ENCODE peak calls at places on chromosomes 6 and 20, in five cellular contexts. I is left lung, B is mammary epithelial cell, T is endothelial cell of umbilical vein, J is heart right ventricle. S is an unnamed sample. For H3K4me1, the result is how much of the 10 kb centered on the place peaks cover.

GRCh38 chr6:106085984-106086832 is at the start of gene PRDM1:
- DNase-seq in I (peak), B (peak), T (peak), J (peak), S (peak)

GRCh38 chr6:113875470-113875869 is 18.3 kb downstream of the MARCKS start:
- DNase-seq in I (no peak), B (no peak), T (no peak), J (no peak), S (no peak)

GRCh38 chr6:139370047-139370706 is 4.3 kb downstream of the CITED2 start:
- DNase-seq in I (no peak), B (peak), T (no peak), J (no peak), S (peak)

GRCh38 chr20:22407237-22408193 is 176.9 kb downstream of the FOXA2 start:
- DNase-seq in I (no peak), B (no peak), T (no peak), J (no peak), S (no peak)

GRCh38 chr20:51532577-51533191 is 9.8 kb downstream of the NFATC2 start:
- DNase-seq in I (no peak), B (no peak), T (no peak), J (peak), S (no peak)

GRCh38 chr6:5085638-5086293 is 625 bp downstream of the PPP1R3G start:
- DNase-seq in I (no peak), B (peak), T (peak), J (no peak), S (peak)

GRCh38 chr6:53179961-53180651 is 31.5 kb upstream of the GCM1 start:
- DNase-seq in I (no peak), B (peak), T (peak), J (peak), S (no peak)

GRCh38 chr20:10721112-10721896 is 47.5 kb upstream of the JAG1 start:
- DNase-seq in I (no peak), B (no peak), T (no peak), J (no peak), S (no peak)

GRCh38 chr20:44247676-44248419 is 740 bp downstream of the GDAP1L1 start:
- DNase-seq in I (no peak), B (peak), T (peak), J (peak), S (peak)

GRCh38 chr6:149043476-149044130 is 273.9 kb upstream of the TAB2 start:
- DNase-seq in I (no peak), B (no peak), T (no peak), J (no peak), S (peak)

GRCh38 chr6:149046822-149047246 is 270.7 kb upstream of the TAB2 start:
- DNase-seq in I (no peak), B (no peak), T (no peak), J (no peak), S (no peak)

GRCh38 chr20:61387204-61387958 is 135.3 kb downstream of the CDH4 start:
- DNase-seq in I (no peak), B (peak), T (no peak), J (no peak), S (peak)

GRCh38 chr6:9901376-9901775 is 513.5 kb downstream of the TFAP2A start:
- DNase-seq in I (no peak), B (no peak), T (no peak), J (no peak), S (no peak)

GRCh38 chr6:33108307-33108706 is 32.5 kb downstream of the HLA-DPB1 start:
- DNase-seq in I (no peak), B (no peak), T (no peak), J (no peak), S (no peak)

GRCh38 chr6:3797231-3798200 is 46.0 kb upstream of the PXDC1 start:
- DNase-seq in I (no peak), B (peak), T (peak), J (no peak), S (no peak)

GRCh38 chr6:45454008-45454911 is 76.5 kb upstream of the SUPT3H start:
- DNase-seq in I (no peak), B (peak), T (peak), J (no peak), S (peak)

GRCh38 chr6:89605861-89606260 is 32.7 kb downstream of the LYRM2 start:
- DNase-seq in I (no peak), B (no peak), T (no peak), J (no peak), S (no peak)

GRCh38 chr6:117548797-117549301 is 53.5 kb downstream of the GOPC start:
- DNase-seq in I (no peak), B (peak), T (peak), J (no peak), S (peak)

GRCh38 chr20:25308083-25308491 is 60.2 kb downstream of the PYGB start:
- DNase-seq in I (peak), B (no peak), T (no peak), J (no peak), S (no peak)

GRCh38 chr20:51450984-51451383 is 91.5 kb downstream of the NFATC2 start:
- DNase-seq in I (no peak), B (no peak), T (no peak), J (no peak), S (no peak)

GRCh38 chr6:15309611-15310283 is 63.9 kb downstream of the JARID2 start:
- DNase-seq in I (no peak), B (no peak), T (no peak), J (no peak), S (no peak)

GRCh38 chr6:70706491-70707123 is 38.9 kb downstream of the SMAP1 start:
- DNase-seq in I (no peak), B (peak), T (peak), J (no peak), S (peak)

GRCh38 chr20:19423892-19424620 is 211.6 kb downstream of the SLC24A3 start:
- DNase-seq in I (no peak), B (no peak), T (no peak), J (no peak), S (peak)

GRCh38 chr6:158361961-158362634 is 49.8 kb downstream of the TULP4 start:
- DNase-seq in I (no peak), B (no peak), T (no peak), J (no peak), S (no peak)

GRCh38 chr20:52231230-52231746 is 39.7 kb upstream of the ZFP64 start:
- DNase-seq in I (no peak), B (no peak), T (no peak), J (no peak), S (no peak)

GRCh38 chr6:87151786-87152527 is 3.4 kb upstream of the ZNF292 start:
- DNase-seq in I (peak), B (peak), T (peak), J (peak), S (peak)

GRCh38 chr6:87151471-87151785 is 3.9 kb upstream of the ZNF292 start:
- DNase-seq in I (no peak), B (no peak), T (no peak), J (no peak), S (no peak)

DNA sequence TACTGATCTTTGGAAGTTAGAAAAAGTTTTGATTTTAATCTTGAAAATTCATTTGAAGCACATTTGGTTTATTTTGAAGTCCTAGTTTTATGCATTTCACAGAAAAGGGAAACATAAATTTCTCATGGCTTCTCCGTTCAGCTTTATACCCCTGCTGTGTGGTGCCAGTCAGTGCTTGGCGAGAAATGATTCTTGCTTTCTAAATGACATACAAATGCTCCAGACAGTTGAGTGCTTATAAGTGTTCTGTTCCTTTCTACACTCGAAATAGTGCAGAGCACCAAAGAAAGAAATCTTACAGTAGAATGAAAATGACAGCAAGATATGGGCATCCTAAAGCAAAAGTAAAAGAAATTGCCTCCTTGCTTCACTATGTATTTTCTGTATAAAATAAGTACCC is 9.0 kb upstream of the ZNF292 start:
- DNase-seq in I (no peak), B (no peak), T (no peak), J (no peak), S (no peak)
- H3K4me3 ChIP-seq in I (no peak), B (no peak), T (no peak), J (no peak), S (no peak)

GRCh38 chr20:47263502-47264084 is 92.9 kb downstream of the ZMYND8 start:
- DNase-seq in I (no peak), B (no peak), T (no peak), J (no peak), S (no peak)

GRCh38 chr20:47266847-47267515 is 89.5 kb downstream of the ZMYND8 start:
- DNase-seq in I (no peak), B (no peak), T (no peak), J (no peak), S (no peak)

GRCh38 chr20:47265984-47266383 is 90.5 kb downstream of the ZMYND8 start:
- DNase-seq in I (no peak), B (no peak), T (no peak), J (no peak), S (no peak)

GRCh38 chr20:47263080-47263479 is 93.4 kb downstream of the ZMYND8 start:
- DNase-seq in I (no peak), B (no peak), T (no peak), J (no peak), S (no peak)

GRCh38 chr20:47265214-47265613 is 91.3 kb downstream of the ZMYND8 start:
- DNase-seq in I (no peak), B (no peak), T (no peak), J (no peak), S (peak)
- H3K4me1 ChIP-seq in I (under half), B (under half), T (under half), J (under half), S (under half)

GRCh38 chr6:107435798-107436197 is 23.6 kb downstream of the PDSS2 start:
- DNase-seq in I (no peak), B (no peak), T (no peak), J (no peak), S (no peak)
- H3K4me3 ChIP-seq in I (no peak), B (no peak), T (no peak), J (no peak), S (no peak)

DNA sequence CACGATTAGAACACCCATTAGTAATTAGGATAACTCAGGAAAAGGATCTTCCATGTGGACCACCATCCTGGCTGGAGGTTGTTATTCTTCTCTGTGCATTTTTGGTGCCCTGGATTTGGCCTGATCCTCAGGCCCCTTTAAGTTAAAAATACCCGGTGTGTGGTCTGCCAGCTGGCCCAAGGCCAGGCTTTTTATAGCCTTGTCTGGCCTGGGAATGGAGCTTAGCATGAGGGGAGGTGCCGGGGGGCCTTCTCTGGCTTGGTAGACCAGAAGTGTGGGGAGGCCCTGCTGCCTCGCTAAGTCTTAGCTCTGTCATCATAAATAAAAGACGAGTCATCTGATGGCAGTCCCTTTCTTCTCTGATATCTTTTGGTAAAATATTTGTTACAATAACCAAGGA is 71.4 kb downstream of the ARID1B start:
- DNase-seq in I (no peak), B (no peak), T (peak), J (peak), S (peak)
- H3K4me1 ChIP-seq in I (half or more), B (under half), T (under half), J (half or more), S (half or more)

DNA sequence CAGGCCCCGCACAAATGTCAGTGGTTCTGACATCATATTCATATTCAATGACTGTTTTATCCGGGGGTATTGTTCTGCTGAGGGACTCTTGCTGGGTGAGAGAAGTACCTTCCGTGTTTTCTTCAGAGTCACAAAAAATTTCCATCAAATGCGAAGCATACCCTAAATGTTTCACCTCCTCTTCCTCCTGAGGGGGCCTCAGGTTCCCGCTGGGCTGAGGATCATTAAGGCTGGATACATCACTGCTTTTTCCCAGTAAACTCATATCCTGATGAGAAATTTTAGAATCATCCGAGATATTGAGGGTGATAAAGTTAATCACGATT is 42.8 kb downstream of the IL20RA start:
- DNase-seq in I (no peak), B (no peak), T (no peak), J (no peak), S (no peak)
- H3K4me3 ChIP-seq in I (no peak), B (no peak), T (no peak), J (no peak), S (no peak)

GRCh38 chr20:64260239-64260638 is 4.7 kb downstream of the PCMTD2 start:
- DNase-seq in I (no peak), B (no peak), T (no peak), J (no peak), S (no peak)
- H3K4me1 ChIP-seq in I (under half), B (under half), T (under half), J (half or more), S (under half)

DNA sequence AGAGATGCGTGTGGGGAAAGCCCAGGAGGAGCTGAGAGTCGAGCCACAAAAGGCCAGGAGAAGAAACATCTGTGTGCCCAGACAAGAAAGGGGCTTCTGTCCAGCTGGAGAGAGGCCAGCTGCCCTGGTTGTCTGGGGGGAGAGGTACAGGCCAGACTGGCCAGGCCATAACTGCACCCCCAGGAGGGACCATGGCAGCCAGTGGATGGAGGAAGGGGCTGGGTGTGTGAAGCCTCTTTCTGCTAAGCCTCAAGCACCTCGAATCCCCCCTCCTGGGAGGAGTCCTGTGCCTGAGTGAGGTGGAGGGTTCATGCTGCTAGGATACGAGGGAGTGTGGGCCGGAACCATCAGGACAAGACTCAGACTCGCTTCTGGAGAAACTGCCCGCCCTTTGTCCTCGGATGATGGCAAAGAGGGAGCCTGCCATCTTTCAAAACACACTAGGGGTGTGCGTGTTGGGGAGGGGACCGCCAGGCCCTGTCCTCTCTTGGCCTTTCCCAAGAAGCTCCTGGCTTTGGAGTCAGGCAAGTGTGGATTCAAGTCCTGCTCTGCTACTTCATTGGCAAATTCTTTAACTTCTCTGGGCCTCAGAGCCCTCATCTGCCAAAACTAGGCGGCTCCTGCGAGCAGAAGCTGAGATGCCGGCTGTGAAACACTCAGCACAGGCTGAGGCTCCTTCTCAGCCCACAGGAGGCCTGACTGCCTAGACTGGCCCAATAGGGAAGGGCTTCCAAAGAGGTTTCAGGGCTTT is 90.3 kb downstream of the ASXL1 start:
- DNase-seq in I (no peak), B (no peak), T (no peak), J (no peak), S (no peak)
- H3K4me3 ChIP-seq in I (no peak), B (no peak), T (no peak), J (no peak), S (no peak)

GRCh38 chr6:143744593-143745151 is 66.9 kb downstream of the PHACTR2 start:
- DNase-seq in I (no peak), B (no peak), T (no peak), J (no peak), S (no peak)

GRCh38 chr6:143745160-143746133 is 67.7 kb downstream of the PHACTR2 start:
- DNase-seq in I (no peak), B (no peak), T (peak), J (peak), S (peak)

GRCh38 chr6:143750945-143751344 is 73.2 kb downstream of the PHACTR2 start:
- DNase-seq in I (no peak), B (no peak), T (no peak), J (no peak), S (no peak)

GRCh38 chr6:143746202-143747119 is 68.7 kb downstream of the PHACTR2 start:
- DNase-seq in I (no peak), B (no peak), T (no peak), J (no peak), S (no peak)

DNA sequence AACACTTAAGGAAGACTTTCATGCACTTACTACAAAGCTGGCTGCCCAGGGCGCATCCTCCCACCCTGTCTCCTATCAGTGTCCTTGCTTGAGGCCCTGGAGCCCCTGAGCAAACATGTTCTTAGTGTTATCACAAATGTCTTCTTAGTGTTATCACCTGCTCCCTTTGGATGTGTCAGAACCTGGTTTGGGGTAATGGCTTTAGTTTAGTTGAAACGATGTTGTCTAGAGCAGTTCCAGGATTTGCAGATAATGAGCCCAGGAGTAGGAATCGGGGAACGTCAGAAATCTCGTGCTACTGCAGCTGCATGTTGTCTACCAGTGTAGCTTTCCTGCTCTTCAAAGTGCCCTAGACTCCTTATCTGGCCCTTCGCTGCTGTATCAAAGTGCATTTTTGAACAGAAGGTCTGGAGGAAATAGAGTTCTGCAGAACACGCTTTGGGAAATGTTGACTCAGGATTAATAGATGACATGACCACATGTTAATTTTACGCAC is 69.6 kb downstream of the PHACTR2 start:
- DNase-seq in I (no peak), B (no peak), T (no peak), J (no peak), S (no peak)
- H3K4me1 ChIP-seq in I (under half), B (under half), T (under half), J (half or more), S (under half)

GRCh38 chr6:88166493-88166900 is 350 bp upstream of the CNR1 start:
- DNase-seq in I (peak), B (no peak), T (no peak), J (no peak), S (no peak)

GRCh38 chr6:88168362-88168761 is 2.2 kb upstream of the CNR1 start:
- DNase-seq in I (no peak), B (no peak), T (no peak), J (no peak), S (no peak)

GRCh38 chr6:88167625-88167937 is 1.4 kb upstream of the CNR1 start:
- DNase-seq in I (no peak), B (no peak), T (no peak), J (no peak), S (no peak)

GRCh38 chr6:88165877-88166492 is at the start of gene CNR1:
- DNase-seq in I (peak), B (peak), T (peak), J (peak), S (peak)

DNA sequence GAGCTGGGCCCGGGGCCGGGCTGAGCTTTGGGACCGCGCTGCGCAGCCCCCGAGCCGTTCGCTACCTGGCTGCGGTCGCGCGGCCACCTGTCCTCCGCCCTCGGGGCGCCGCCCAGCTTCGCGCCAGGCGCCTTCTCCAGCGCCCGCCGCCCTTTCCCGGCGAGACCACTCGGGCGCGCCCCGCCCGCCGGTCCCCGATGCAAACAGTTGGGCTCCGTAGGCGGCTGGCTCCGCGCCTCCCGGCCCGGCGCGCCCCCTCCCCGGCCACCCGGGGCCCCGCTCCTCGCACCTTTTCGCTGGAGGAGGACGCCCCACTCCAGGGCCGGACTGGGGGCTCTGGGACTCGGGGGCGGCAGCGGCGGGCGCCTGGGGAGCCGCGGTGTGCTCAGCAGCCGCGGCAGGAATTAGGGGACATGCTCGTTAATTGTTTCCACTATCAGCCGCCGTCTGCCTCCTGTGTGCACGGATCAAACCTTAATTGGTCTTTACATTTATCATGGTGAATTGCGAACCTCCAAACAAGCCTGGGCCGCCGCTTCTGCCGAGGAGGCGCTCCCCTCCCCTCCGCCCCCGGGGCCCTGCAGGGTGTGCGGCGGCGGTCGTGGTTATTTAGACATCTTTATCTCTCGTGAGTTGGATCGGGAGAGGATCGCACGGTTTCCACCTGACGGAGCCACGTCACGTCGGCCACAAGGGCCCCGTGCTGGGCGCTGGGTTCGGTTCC is 916 bp upstream of the CNR1 start:
- DNase-seq in I (peak), B (no peak), T (no peak), J (no peak), S (no peak)
- H3K4me3 ChIP-seq in I (peak), B (no peak), T (no peak), J (peak), S (peak)

DNA sequence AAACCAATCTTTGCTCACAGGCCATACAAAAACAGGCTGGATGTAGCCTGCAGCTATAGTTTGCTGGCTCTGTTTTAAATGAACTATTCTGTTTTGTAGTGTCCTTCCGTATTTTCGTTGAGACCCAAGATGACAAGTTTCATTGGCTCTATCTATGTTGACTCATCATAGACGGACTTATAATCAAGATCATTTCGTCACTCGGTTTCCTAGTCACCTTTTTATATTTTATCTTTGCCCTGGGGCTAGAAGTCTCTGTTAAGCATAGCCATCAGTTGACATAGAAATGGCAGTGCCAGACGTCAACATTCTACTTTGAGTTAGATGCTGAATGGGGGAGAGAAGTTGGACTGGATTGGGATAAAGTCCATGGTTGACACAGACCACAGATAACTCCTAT is 4.8 kb downstream of the PLEKHG1 start:
- DNase-seq in I (no peak), B (no peak), T (no peak), J (no peak), S (no peak)
- H3K4me1 ChIP-seq in I (under half), B (under half), T (under half), J (under half), S (under half)